ENCODE peak calls at places on chromosomes 2 and 18, in four cellular contexts. K, P, A and H are unnamed samples.

GRCh38 chr2:228417526-228417925 is 236.0 kb upstream of the SPHKAP start:
- DNase-seq in K (no peak), P (no peak), A (no peak), H (no peak)

GRCh38 chr2:11102466-11102865 is 52.8 kb upstream of the SLC66A3 start:
- DNase-seq in K (no peak), P (no peak), A (no peak), H (no peak)

GRCh38 chr2:229634574-229635185 is 79.7 kb downstream of the DNER start:
- DNase-seq in K (no peak), P (no peak), A (peak; percentile 42), H (no peak)

GRCh38 chr18:57947117-57947516 is 96.9 kb upstream of the NEDD4L start:
- DNase-seq in K (no peak), P (no peak), A (no peak), H (no peak)

GRCh38 chr2:26772064-26773001 is 8.2 kb downstream of the SLC35F6 start:
- DNase-seq in K (no peak), P (no peak), A (peak; percentile 9), H (peak; percentile 57)

GRCh38 chr2:231169475-231169874 is 29.0 kb upstream of the ARMC9 start:
- DNase-seq in K (no peak), P (no peak), A (peak; percentile 56), H (no peak)

GRCh38 chr2:206241767-206242166 is 32.7 kb upstream of the ZDBF2 start:
- DNase-seq in K (no peak), P (no peak), A (no peak), H (no peak)

GRCh38 chr2:30026091-30027055 is 105.0 kb upstream of the ALK start:
- DNase-seq in K (no peak), P (no peak), A (peak; percentile 89), H (peak; percentile 45)

GRCh38 chr2:29129586-29130281 is 14.5 kb downstream of the CLIP4 start:
- DNase-seq in K (no peak), P (no peak), A (no peak), H (no peak)

GRCh38 chr2:215904101-215904500 is 109.2 kb downstream of the MREG start:
- DNase-seq in K (no peak), P (no peak), A (no peak), H (no peak)

GRCh38 chr2:191620144-191620543 is 57.8 kb upstream of the NABP1 start:
- DNase-seq in K (no peak), P (no peak), A (no peak), H (peak; percentile 36)

GRCh38 chr2:112712903-112713584 is 7.8 kb upstream of the NT5DC4 start:
- DNase-seq in K (no peak), P (no peak), A (no peak), H (peak; percentile 75)

GRCh38 chr2:221617996-221618395 is 45.9 kb upstream of the EPHA4 start:
- DNase-seq in K (no peak), P (no peak), A (no peak), H (no peak)

GRCh38 chr2:221612800-221613199 is 40.7 kb upstream of the EPHA4 start:
- DNase-seq in K (no peak), P (no peak), A (no peak), H (no peak)

GRCh38 chr2:221612171-221612570 is 40.1 kb upstream of the EPHA4 start:
- DNase-seq in K (no peak), P (no peak), A (no peak), H (no peak)

GRCh38 chr2:221614274-221614673 is 42.2 kb upstream of the EPHA4 start:
- DNase-seq in K (no peak), P (no peak), A (no peak), H (no peak)

GRCh38 chr2:221616561-221616960 is 44.5 kb upstream of the EPHA4 start:
- DNase-seq in K (no peak), P (no peak), A (no peak), H (no peak)
- TF ChIP-seq NRF1 in K (no peak), P (no peak), A (no peak), H (no peak)

DNA sequence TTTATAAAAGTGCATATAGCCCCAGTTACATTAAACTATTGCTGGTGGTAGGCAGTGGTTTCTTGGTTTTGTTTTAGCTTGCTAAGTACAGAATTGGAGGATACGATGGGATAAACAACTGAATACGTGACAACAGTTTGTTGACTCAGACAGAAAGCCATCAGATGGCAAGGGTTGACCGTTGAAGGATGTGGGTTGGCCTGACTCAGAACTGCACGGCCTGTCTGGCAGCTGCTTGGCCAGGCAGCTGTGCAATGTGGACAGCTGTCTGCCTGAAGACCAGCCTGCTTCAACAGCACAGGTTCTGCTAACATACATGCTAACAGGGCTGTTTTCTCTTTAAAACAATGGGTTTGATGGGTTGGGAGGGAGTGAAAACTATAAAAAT is 46.6 kb downstream of the PRKRA start:
- DNase-seq in K (peak; percentile 95), P (no peak), A (no peak), H (peak; percentile 62)
- TF ChIP-seq MAX in K (no peak), P (no peak), A (no peak), H (peak; percentile 50)

DNA sequence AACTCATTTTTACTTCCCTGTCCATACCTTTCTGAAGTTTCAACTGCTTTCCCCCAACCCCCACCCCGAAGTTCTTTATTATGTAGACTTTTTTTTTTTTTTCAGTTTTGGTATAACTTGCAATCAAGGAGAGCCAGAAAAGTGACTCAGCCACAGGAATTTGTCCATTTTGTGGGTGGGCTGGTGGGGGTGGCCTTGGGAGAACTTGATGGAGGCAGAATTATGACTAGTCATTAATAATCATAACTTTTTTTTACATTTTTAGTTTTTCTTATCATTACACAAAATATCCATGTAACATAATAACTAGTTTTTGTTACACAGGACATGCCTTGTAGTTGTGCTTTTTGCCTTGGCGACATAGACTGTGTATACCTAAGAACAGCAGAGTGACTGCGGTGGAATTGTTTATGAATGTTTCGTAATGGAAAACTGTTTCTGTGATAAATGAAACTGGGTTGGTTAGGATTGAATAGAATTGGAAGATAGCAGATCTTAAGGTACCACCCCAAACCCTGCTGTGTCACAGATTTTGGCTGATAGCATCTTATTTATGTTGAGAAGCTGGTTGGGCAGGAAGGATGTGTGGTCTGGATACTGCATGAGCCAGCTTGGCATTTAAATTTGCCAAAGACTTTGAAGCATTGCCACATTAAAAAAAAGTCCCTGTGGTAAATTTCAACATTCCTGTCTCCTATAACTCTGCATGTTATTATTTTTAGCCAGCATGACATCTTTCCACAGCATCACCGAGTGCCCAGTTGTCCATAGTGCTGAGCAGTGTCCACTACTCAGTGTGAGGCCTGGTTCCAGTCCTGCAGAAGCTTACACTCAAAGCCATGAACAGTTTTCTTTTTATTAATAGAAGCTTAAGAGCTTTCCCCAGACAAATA is 30.7 kb downstream of the LYPD6B start:
- DNase-seq in K (no peak), P (no peak), A (no peak), H (no peak)
- TF ChIP-seq NRF1 in K (no peak), P (no peak), A (no peak), H (no peak)

GRCh38 chr2:68926782-68927181 is 25.9 kb downstream of the GKN2 start:
- DNase-seq in K (no peak), P (no peak), A (no peak), H (no peak)
- TF ChIP-seq MAX in K (no peak), P (no peak), A (no peak), H (no peak)

DNA sequence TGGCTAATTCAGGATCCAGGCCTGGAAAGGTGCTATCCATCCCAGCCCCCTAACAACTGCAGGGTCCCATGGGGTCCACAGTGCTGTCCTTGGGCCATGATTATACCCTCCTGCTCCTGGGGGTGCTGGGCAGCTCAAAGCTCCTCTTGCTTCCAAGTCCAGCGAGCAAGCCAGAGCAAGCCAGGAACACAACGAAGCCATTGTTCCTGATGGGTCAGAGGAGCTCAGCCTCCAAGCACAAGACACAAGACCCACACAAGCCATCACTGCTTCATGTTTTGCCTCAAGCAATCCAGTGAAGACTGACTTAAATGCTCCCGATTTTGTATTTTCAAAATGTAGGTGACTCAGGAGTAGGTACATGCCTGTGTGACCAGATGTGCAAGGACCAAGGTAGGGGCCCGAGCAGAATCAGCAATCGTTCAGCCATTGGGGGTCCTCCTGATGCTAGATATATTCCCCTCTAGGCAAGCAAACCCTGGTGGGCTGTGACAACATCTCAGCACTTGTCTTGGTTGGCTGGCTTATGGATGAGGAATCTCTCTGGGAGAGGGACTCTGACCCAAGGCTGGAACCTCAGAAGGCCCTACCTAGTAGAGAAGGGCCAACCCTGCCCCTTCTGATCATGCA is 90.8 kb downstream of the EPAS1 start:
- DNase-seq in K (no peak), P (no peak), A (no peak), H (no peak)
- TF ChIP-seq NRF1 in K (no peak), P (no peak), A (no peak), H (no peak)

GRCh38 chr18:65287642-65288041 is 463.2 kb upstream of the CDH7 start:
- DNase-seq in K (no peak), P (no peak), A (no peak), H (no peak)
- TF ChIP-seq MAX in K (no peak), P (no peak), A (no peak), H (no peak)

GRCh38 chr2:58195668-58196067 is 45.5 kb downstream of the FANCL start:
- DNase-seq in K (no peak), P (no peak), A (no peak), H (no peak)
- TF ChIP-seq NRF1 in K (no peak), P (no peak), A (no peak), H (no peak)